ENCODE peak calls at places on chromosomes 1 and 21, in four cellular contexts. U is type B pancreatic cell, N is fibroblast of mammary gland, J is endothelial cell. V is an unnamed sample.

GRCh38 chr1:53066433-53066832 is 4.4 kb downstream of the PODN start:
- DNase-seq in U (no peak), N (no peak), J (no peak), V (peak; percentile 33)

GRCh38 chr21:38428211-38428610 is 70.1 kb downstream of the ERG start:
- DNase-seq in U (no peak), N (no peak), J (no peak), V (no peak)

GRCh38 chr1:218634212-218634611 is 289.1 kb downstream of the TGFB2 start:
- DNase-seq in U (no peak), N (no peak), J (no peak), V (no peak)

GRCh38 chr1:11851171-11851570 is 3.6 kb upstream of the NPPA start:
- DNase-seq in U (no peak), N (peak; percentile 18), J (no peak), V (no peak)

GRCh38 chr1:101728029-101728428 is 268.7 kb downstream of the OLFM3 start:
- DNase-seq in U (no peak), N (no peak), J (no peak), V (no peak)

GRCh38 chr1:40766017-40766416 is 17.6 kb upstream of the KCNQ4 start:
- DNase-seq in U (no peak), N (no peak), J (no peak), V (no peak)

GRCh38 chr1:19879227-19879626 is 3.0 kb upstream of the OTUD3 start:
- DNase-seq in U (no peak), N (no peak), J (no peak), V (no peak)

GRCh38 chr1:192442736-192443135 is 125.9 kb downstream of the RGS21 start:
- DNase-seq in U (no peak), N (peak; percentile 51), J (no peak), V (no peak)

GRCh38 chr1:214678386-214678785 is 75.4 kb downstream of the CENPF start:
- DNase-seq in U (no peak), N (peak; percentile 30), J (no peak), V (no peak)

GRCh38 chr1:235940282-235940681 is 73.6 kb upstream of the LYST start:
- DNase-seq in U (no peak), N (no peak), J (no peak), V (no peak)

GRCh38 chr1:236063919-236064673 is 794 bp downstream of the NID1 start:
- DNase-seq in U (no peak), N (peak; percentile 66), J (peak; percentile 48), V (no peak)

GRCh38 chr1:159970932-159971342 is 16.9 kb upstream of the SLAMF9 start:
- DNase-seq in U (peak; percentile 31), N (no peak), J (no peak), V (no peak)

GRCh38 chr1:220702733-220703704 is 12.9 kb downstream of the C1orf115 start:
- DNase-seq in U (no peak), N (no peak), J (no peak), V (no peak)

GRCh38 chr1:248380854-248381253 is 5.3 kb downstream of the OR2T6 start:
- DNase-seq in U (no peak), N (no peak), J (no peak), V (no peak)

GRCh38 chr1:3251810-3252429 is 182.9 kb downstream of the PRDM16 start:
- DNase-seq in U (no peak), N (no peak), J (no peak), V (no peak)

GRCh38 chr1:3250624-3251023 is 181.6 kb downstream of the PRDM16 start:
- DNase-seq in U (no peak), N (no peak), J (no peak), V (no peak)

GRCh38 chr1:3249236-3249845 is 180.3 kb downstream of the PRDM16 start:
- DNase-seq in U (no peak), N (no peak), J (no peak), V (no peak)

GRCh38 chr1:3249846-3250501 is 181.0 kb downstream of the PRDM16 start:
- DNase-seq in U (no peak), N (no peak), J (no peak), V (no peak)

DNA sequence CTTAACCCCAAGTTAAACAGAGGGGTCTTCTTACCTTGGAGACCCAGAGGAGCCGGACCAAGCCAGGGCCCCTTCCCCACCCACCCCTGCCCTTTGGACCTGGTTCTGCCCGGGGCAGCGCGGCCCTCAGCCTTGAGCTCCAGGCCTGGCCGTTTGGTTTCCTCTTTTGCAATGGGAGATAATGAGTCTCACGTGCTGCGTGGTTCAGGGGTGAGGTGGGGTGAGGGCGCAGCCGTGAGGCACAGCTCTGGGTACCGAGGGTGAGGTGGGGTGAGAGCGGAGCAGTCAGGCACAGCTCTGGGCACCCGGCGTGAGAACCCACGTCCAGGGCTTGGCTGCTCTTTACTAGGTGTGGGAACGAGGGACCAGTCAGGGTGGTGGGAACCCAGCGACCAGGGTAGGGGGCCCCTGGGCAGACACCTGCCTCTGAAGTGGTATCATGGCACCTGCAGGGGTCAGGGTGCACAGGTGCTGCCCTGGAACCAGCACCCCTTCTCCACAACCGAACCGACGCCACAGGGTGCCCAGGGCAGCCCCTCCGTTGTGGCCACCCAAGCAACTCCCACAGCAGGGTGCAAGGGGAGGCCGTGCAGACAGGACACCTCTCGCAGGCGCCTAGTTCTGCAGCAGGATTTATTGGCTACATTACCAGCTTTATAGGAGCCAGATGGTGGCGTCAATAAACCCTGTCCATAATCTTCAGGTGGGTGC is 182.3 kb downstream of the PRDM16 start:
- DNase-seq in U (no peak), N (no peak), J (no peak), V (no peak)
- TF ChIP-seq CTCF in U (no peak), N (no peak), J (no peak), V (no peak)

GRCh38 chr1:70871790-70872189 is 175.8 kb downstream of the PTGER3 start:
- DNase-seq in U (no peak), N (no peak), J (no peak), V (no peak)

GRCh38 chr1:70863256-70863655 is 184.4 kb downstream of the PTGER3 start:
- DNase-seq in U (no peak), N (peak; percentile 58), J (no peak), V (no peak)

GRCh38 chr1:70864302-70864701 is 183.3 kb downstream of the PTGER3 start:
- DNase-seq in U (no peak), N (peak; percentile 54), J (no peak), V (no peak)

DNA sequence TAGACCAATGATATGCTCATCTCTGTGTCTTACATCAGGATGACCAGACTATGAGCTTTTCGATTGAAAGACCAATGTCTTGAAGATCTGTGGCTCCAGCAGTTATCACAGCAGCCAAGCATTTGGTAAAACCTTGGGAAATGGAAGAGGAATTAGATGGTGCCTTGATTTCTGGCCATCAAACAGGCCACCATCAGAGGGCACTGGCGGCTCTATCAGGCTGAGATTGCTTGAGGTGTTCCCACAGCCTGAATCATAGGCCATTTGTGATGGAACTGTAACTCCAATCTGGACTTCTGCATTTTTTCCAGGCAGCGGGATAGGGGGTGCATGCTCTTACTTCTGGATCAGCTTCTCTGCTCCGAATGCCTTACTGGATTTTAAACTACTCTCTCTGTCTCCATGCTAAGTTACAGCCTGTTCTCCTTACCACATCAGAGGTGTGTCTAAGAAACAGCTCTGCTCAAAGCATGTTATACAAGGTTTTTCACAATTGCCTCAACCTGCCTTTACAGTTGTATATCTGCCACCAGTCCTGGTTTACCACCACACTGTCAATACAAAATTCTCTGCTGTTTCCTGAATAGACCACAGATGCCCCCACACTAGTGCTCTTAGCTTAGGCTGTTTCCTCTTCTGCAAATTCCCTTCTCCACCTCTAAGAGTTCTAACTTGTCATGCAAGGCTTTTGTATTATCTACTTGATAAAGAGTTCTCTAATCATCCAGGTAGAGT is 180.9 kb downstream of the PTGER3 start:
- DNase-seq in U (no peak), N (no peak), J (no peak), V (no peak)
- TF ChIP-seq CTCF in U (no peak), N (no peak), J (no peak), V (no peak)

DNA sequence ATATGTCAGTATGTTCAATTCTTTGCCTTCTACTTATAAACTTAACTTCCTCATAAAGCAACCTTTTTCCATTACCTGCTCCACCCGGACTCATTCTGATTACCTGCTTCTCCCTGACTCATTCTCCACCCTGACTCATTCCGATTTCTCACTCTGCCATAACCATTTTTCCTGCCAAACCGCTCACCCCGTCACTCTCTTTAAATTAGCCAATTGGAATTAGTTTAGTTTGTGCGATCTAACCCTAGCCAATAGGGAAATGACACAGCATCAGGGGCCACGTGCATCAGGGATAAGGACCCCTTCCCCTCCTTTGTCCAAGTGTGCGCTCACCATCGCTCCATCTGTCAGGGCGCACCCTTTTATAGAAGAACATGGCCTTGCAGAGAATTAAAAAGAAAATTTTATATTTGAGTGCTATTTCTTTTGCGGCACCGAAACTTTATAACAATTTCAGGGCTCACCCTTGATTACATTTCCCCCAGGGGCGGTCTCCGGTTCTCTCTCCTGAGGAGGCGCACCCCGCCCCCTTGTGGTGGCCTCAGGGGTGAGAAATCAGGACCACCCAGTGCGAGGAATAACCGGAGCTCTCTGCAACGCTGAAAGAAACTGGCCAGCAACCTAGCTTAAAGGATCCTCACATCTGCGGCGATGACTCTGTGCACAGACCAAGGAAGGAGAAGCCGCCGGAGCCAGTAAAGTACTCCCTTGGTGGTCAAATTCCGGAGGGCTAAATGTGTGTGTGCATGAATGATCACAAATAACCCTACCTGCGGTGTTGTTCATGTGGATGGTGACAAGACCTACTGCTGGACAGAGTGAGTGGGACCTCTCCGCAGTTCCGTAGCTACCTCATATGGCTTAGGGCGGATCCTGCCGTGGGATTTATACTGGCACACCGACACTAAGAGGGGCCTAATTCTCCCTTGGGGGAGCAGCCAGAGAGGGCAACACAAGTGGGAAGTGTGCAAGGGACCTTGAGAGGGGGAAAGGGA is 30.3 kb upstream of the CBR3 start:
- DNase-seq in U (no peak), N (peak; percentile 77), J (peak; percentile 48), V (no peak)
- TF ChIP-seq CTCF in U (peak; percentile 75), N (peak; percentile 45), J (peak; percentile 48), V (peak; percentile 67)

GRCh38 chr1:42774928-42775549 is 8.0 kb downstream of the C1orf50 start:
- DNase-seq in U (no peak), N (peak; percentile 41), J (no peak), V (no peak)

GRCh38 chr1:42779725-42780124 is 5.1 kb upstream of the TMEM269 start:
- DNase-seq in U (no peak), N (no peak), J (no peak), V (no peak)

GRCh38 chr1:42780176-42780575 is 4.6 kb upstream of the TMEM269 start:
- DNase-seq in U (no peak), N (no peak), J (no peak), V (no peak)

GRCh38 chr1:42776499-42776898 is 8.3 kb upstream of the TMEM269 start:
- DNase-seq in U (no peak), N (no peak), J (no peak), V (no peak)

GRCh38 chr1:42777860-42778259 is 6.9 kb upstream of the TMEM269 start:
- DNase-seq in U (no peak), N (peak; percentile 56), J (peak; percentile 58), V (no peak)
- TF ChIP-seq CTCF in U (peak; percentile 79), N (peak; percentile 83), J (peak; percentile 65), V (peak; percentile 78)

DNA sequence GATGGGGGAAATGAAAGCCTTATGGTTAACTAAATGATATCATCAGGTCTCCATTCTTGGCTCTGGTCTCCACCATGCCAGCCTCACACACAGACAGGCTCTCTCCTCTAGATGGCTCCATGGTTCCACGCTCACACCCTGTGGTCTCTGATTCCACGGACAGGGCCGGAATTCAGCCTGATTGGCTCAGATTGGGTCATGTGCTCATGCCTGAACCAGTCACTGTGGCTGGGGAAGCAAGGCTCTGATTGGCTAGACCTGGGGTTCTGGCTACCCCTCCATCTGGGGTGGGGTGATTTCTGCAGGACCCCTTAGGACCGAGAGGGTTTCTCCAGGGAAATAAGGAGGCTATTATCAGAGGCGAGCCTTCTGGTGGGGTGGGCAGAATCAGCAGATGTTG is 277.0 kb downstream of the PTPRU start:
- DNase-seq in U (peak; percentile 53), N (peak; percentile 68), J (peak; percentile 45), V (no peak)
- TF ChIP-seq CTCF in U (peak; percentile 63), N (peak; percentile 60), J (no peak), V (peak; percentile 74)

V was measured in chondrocyte.